ENCODE peak calls at places on chromosomes 2 and 18, in four cellular contexts. T, R, Q and J are unnamed samples.

GRCh38 chr2:80238692-80239469 is 65.7 kb downstream of the LRRTM1 start:
- DNase-seq in T (peak), R (peak), Q (no peak), J (no peak)

GRCh38 chr2:102253753-102254150 is 57.6 kb upstream of the IL1RL1 start:
- DNase-seq in T (no peak), R (no peak), Q (no peak), J (no peak)

GRCh38 chr18:47254341-47254939 is 3.0 kb upstream of the SKOR2 start:
- DNase-seq in T (peak), R (peak), Q (no peak), J (no peak)

GRCh38 chr2:100773538-100773937 is 46.4 kb upstream of the NPAS2 start:
- DNase-seq in T (no peak), R (no peak), Q (no peak), J (no peak)

GRCh38 chr18:53153281-53153680 is 813.3 kb downstream of the DCC start:
- DNase-seq in T (peak), R (no peak), Q (no peak), J (no peak)

GRCh38 chr2:98293931-98294687 is 52.1 kb upstream of the CNGA3 start:
- DNase-seq in T (no peak), R (peak), Q (no peak), J (no peak)

GRCh38 chr2:207895236-207895860 is 125.6 kb upstream of the FZD5 start:
- DNase-seq in T (no peak), R (no peak), Q (no peak), J (no peak)

GRCh38 chr18:61957801-61958516 is 65.2 kb upstream of the RNF152 start:
- DNase-seq in T (peak), R (no peak), Q (no peak), J (no peak)

GRCh38 chr2:26299488-26300092 is 46.4 kb upstream of the SELENOI start:
- DNase-seq in T (peak), R (no peak), Q (no peak), J (no peak)

GRCh38 chr2:16183345-16183744 is 243.0 kb downstream of the MYCN start:
- DNase-seq in T (no peak), R (no peak), Q (no peak), J (no peak)

GRCh38 chr2:22795467-22795866 is 589.5 kb upstream of the KLHL29 start:
- DNase-seq in T (peak), R (no peak), Q (no peak), J (no peak)

GRCh38 chr2:19198376-19198775 is 160.0 kb downstream of the OSR1 start:
- DNase-seq in T (no peak), R (peak), Q (no peak), J (no peak)

GRCh38 chr2:172270278-172271079 is 156.9 kb upstream of the ITGA6 start:
- DNase-seq in T (peak), R (no peak), Q (no peak), J (no peak)

GRCh38 chr18:5543036-5543671 is 643 bp downstream of the EPB41L3 start:
- DNase-seq in T (peak), R (peak), Q (no peak), J (no peak)

GRCh38 chr2:205716126-205716525 is 33.8 kb downstream of the NRP2 start:
- DNase-seq in T (peak), R (peak), Q (no peak), J (no peak)

GRCh38 chr2:95059656-95060370 is 34.3 kb downstream of the MAL start:
- DNase-seq in T (peak), R (no peak), Q (peak), J (no peak)

GRCh38 chr2:134167015-134167414 is 86.9 kb upstream of the MGAT5 start:
- DNase-seq in T (no peak), R (no peak), Q (no peak), J (no peak)

GRCh38 chr18:74375999-74376398 is 60.4 kb downstream of the C18orf63 start:
- DNase-seq in T (no peak), R (no peak), Q (no peak), J (no peak)

GRCh38 chr2:85276571-85277121 is 51.1 kb downstream of the TGOLN2 start:
- DNase-seq in T (no peak), R (no peak), Q (no peak), J (no peak)
- H3K4me3 ChIP-seq in T (no peak), R (no peak), Q (peak), J (no peak)

DNA sequence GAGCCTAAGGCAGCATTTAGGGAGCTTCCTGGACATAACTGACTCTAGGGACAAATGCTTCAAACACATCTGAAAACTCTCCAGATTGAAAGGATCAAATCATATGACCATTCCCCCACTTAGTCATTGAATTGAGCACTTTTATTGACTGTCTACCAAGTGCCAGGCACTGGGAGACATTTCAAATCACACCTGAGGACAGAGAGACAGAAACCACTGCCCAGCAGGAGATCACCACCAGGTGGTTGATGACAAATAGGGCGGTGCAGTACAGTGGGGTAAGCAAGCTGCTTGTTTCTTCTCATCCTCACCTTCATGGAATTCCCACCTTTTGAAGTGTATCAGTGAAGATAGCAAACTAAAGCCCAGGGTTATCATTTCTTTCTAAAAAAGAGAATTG is 19.0 kb upstream of the CXCR4 start:
- DNase-seq in T (peak), R (no peak), Q (no peak), J (no peak)
- H3K27ac ChIP-seq in T (no peak), R (no peak), Q (peak), J (no peak)

GRCh38 chr2:37355735-37356134 is 11.3 kb downstream of the QPCT start:
- DNase-seq in T (peak), R (no peak), Q (no peak), J (no peak)

GRCh38 chr2:37357461-37358008 is 13.1 kb downstream of the QPCT start:
- DNase-seq in T (no peak), R (no peak), Q (no peak), J (no peak)

GRCh38 chr2:37358466-37358865 is 14.0 kb downstream of the QPCT start:
- DNase-seq in T (peak), R (no peak), Q (no peak), J (no peak)

GRCh38 chr2:37356299-37356698 is 11.9 kb downstream of the QPCT start:
- DNase-seq in T (peak), R (no peak), Q (no peak), J (no peak)

DNA sequence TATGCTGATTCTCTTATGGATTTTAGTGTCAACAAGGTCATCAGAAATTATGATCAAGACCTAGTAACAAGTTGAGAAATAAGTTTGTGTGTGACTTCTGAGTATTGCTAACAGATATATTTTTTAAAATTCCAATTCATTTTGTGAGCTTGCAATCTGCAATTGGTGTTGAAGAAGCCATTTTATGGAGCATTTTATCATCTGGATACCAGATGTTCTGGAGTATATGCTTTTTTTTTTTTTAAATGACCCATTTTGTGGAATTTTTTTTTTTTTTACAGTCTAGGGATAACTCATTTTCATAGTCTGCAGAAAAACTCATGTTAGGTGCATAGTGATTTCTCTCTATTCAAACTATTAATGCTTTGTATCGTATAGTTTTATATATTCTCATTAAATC is 12.6 kb downstream of the QPCT start:
- DNase-seq in T (no peak), R (no peak), Q (no peak), J (no peak)
- H3K4me3 ChIP-seq in T (no peak), R (no peak), Q (no peak), J (no peak)

DNA sequence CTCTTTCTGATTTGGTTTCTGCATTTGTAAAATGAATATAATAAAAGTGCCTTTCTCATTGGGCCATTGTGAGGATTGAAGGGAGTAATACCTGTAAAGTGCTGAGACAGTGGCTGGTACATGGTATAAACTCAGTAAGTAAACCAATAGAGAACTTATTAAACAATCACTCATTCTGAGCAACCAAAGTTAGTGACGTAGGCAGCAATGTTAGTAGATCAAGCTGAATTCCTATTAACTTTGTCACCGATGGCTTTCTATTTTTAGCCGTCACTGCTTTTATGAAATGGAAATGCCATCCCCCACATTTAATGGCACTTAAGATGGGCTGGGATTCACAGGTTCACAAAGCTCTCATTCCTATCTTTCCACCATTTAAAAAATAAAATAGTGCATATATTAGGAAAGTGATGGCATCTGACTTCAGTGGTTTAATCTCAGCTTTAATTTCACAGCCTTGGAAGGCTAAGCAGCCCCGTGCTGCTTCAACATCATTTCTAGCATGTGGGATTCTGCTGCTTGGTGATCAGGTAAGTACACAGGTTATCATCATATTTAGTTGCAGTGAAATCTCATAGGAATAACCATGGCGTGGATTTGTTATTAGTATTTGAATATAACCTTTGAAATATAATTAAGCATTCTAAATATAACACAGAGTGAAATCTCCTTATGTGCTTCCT is 17.6 kb upstream of the PPP4R1 start:
- DNase-seq in T (no peak), R (no peak), Q (no peak), J (no peak)
- H3K27ac ChIP-seq in T (no peak), R (no peak), Q (no peak), J (peak)